ENCODE peak calls at places on chromosomes 7 and 10, in seven cellular contexts. C, U, E, G, Z, P and F are unnamed samples.

GRCh38 chr7:80412842-80413241 is 99.0 kb downstream of the GNAT3 start:
- DNase-seq in E (no peak), U (no peak), G (no peak), Z (peak; percentile 40), P (no peak), C (peak; percentile 8), F (no peak)

GRCh38 chr10:124155781-124156401 is 62.5 kb upstream of the CHST15 start:
- DNase-seq in C (peak; percentile 90), E (no peak), Z (peak; percentile 69), U (no peak), G (no peak), P (peak; percentile 82), F (no peak)

GRCh38 chr10:78969719-78970118 is 99.0 kb upstream of the ZMIZ1 start:
- DNase-seq in E (no peak), U (no peak), C (no peak), P (peak; percentile 64), Z (no peak), G (no peak), F (no peak)

GRCh38 chr10:76454539-76455137 is 1023.2 kb downstream of the LRMDA start:
- DNase-seq in Z (no peak), U (no peak), E (no peak), G (peak; percentile 32), C (no peak), P (no peak), F (no peak)

GRCh38 chr10:15546606-15547005 is 173.1 kb downstream of the ITGA8 start:
- DNase-seq in U (no peak), C (no peak), E (no peak), Z (no peak), G (no peak), P (no peak), F (no peak)

GRCh38 chr7:8155836-8156235 is 106.1 kb downstream of the ICA1 start:
- DNase-seq in P (no peak), U (no peak), C (no peak), Z (no peak), E (no peak), G (no peak), F (no peak)

GRCh38 chr10:24446739-24447138 is 237.8 kb downstream of the KIAA1217 start:
- DNase-seq in C (peak; percentile 83), G (no peak), U (no peak), Z (peak; percentile 98), P (no peak), E (no peak), F (no peak)

GRCh38 chr7:111560773-111561658 is 1.3 kb downstream of the IMMP2L start:
- DNase-seq in Z (peak; percentile 19), P (no peak), E (no peak), G (no peak), C (peak; percentile 68), U (no peak), F (no peak)

GRCh38 chr7:106768324-106768751 is 96.7 kb upstream of the PIK3CG start:
- DNase-seq in Z (peak; percentile 32), E (no peak), P (no peak), U (no peak), C (no peak), G (no peak), F (no peak)

GRCh38 chr10:87093461-87094372 is 926 bp downstream of the GLUD1 start:
- DNase-seq in G (peak; percentile 70), U (peak; percentile 80), P (peak; percentile 89), C (peak; percentile 40), Z (peak; percentile 18), E (peak; percentile 69), F (peak; percentile 52)

GRCh38 chr7:69691734-69692133 is 93.5 kb downstream of the AUTS2 start:
- DNase-seq in G (no peak), E (no peak), P (no peak), Z (no peak), C (no peak), U (no peak), F (no peak)

GRCh38 chr7:134826105-134826504 is 46.7 kb downstream of the CALD1 start:
- DNase-seq in G (no peak), U (no peak), E (no peak), P (no peak), C (peak; percentile 93), Z (peak; percentile 97), F (no peak)

GRCh38 chr10:2921956-2922680 is 145.2 kb upstream of the PFKP start:
- DNase-seq in U (no peak), C (no peak), Z (no peak), E (no peak), P (no peak), G (no peak), F (no peak)

GRCh38 chr10:48478980-48479811 is 125.7 kb downstream of the ARHGAP22 start:
- DNase-seq in P (peak; percentile 65), Z (no peak), U (no peak), G (no peak), E (no peak), C (no peak), F (no peak)

GRCh38 chr7:155377837-155378579 is 79.9 kb upstream of the EN2 start:
- DNase-seq in U (no peak), C (peak; percentile 44), P (peak; percentile 74), G (no peak), E (no peak), Z (peak; percentile 12), F (no peak)

GRCh38 chr10:43254199-43254730 is 12.6 kb downstream of the RASGEF1A start:
- DNase-seq in P (peak; percentile 73), U (peak; percentile 46), E (no peak), Z (no peak), C (no peak), G (no peak), F (no peak)

GRCh38 chr10:124035928-124036558 is 57.4 kb downstream of the CHST15 start:
- DNase-seq in U (peak; percentile 88), P (peak; percentile 89), E (no peak), C (no peak), G (peak; percentile 45), Z (no peak), F (no peak)

GRCh38 chr7:148079681-148080080 is 510.9 kb upstream of the C7orf33 start:
- DNase-seq in P (no peak), Z (no peak), G (no peak), C (no peak), E (no peak), U (no peak), F (no peak)

GRCh38 chr10:122013311-122013780 is 24.4 kb downstream of the TACC2 start:
- DNase-seq in E (no peak), U (no peak), C (no peak), Z (no peak), G (no peak), P (no peak), F (no peak)

GRCh38 chr10:28623483-28623882 is 53.8 kb upstream of the BAMBI start:
- DNase-seq in C (no peak), U (no peak), E (no peak), P (no peak), G (no peak), Z (no peak), F (no peak)

GRCh38 chr10:28624351-28624750 is 53.0 kb upstream of the BAMBI start:
- DNase-seq in C (no peak), Z (no peak), U (no peak), P (no peak), E (no peak), G (no peak), F (no peak)

GRCh38 chr10:28619465-28619864 is 57.9 kb upstream of the BAMBI start:
- DNase-seq in E (no peak), P (no peak), U (no peak), C (no peak), G (no peak), Z (no peak), F (no peak)

GRCh38 chr10:28616514-28616913 is 60.8 kb upstream of the BAMBI start:
- DNase-seq in Z (no peak), U (no peak), E (no peak), C (no peak), P (no peak), G (no peak), F (no peak)

DNA sequence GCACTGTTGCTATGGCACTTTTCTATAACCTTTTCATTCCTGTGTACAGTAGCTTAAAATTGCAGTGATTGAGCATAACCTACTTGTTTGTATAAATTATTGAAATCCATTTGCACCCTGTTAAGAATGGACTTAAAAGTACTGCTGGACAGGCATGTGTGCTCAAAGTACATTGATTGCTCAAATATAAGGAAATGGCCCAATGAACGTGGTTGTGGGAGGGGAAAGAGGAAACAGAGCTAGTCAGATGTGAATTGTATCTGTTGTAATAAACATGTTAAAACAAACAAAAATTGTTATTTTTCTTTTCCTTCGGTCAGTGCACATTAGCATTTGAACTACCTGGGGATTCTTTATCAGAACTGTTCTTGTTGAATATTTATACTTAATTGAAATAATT is 57.1 kb upstream of the BAMBI start:
- DNase-seq in P (no peak), C (no peak), G (no peak), E (no peak), U (no peak), Z (no peak), F (no peak)
- H3K36me3 ChIP-seq in P (peaks cover 17% of the 10 kb centered on the region), C (peaks cover 49% of the 10 kb centered on the region), G (peaks cover 44% of the 10 kb centered on the region), E (peaks cover 47% of the 10 kb centered on the region), U (peaks cover 49% of the 10 kb centered on the region), Z (peaks cover 42% of the 10 kb centered on the region), F (peaks cover 24% of the 10 kb centered on the region)

GRCh38 chr7:138063400-138063799 is 12.9 kb upstream of the AKR1D1 start:
- DNase-seq in P (no peak), C (no peak), G (no peak), E (no peak), Z (no peak), U (no peak), F (no peak)

GRCh38 chr7:138066954-138067394 is 9.3 kb upstream of the AKR1D1 start:
- DNase-seq in Z (no peak), U (no peak), E (no peak), C (no peak), G (no peak), P (no peak), F (no peak)

GRCh38 chr7:138064856-138065357 is 11.4 kb upstream of the AKR1D1 start:
- DNase-seq in C (peak; percentile 62), U (no peak), G (no peak), P (no peak), Z (no peak), E (no peak), F (no peak)

GRCh38 chr7:138067774-138068173 is 8.5 kb upstream of the AKR1D1 start:
- DNase-seq in P (no peak), G (no peak), E (no peak), C (no peak), U (no peak), Z (no peak), F (no peak)

GRCh38 chr7:138065827-138066226 is 10.4 kb upstream of the AKR1D1 start:
- DNase-seq in E (no peak), C (no peak), P (no peak), Z (no peak), G (no peak), U (no peak), F (no peak)
- TF ChIP-seq CTCF in E (no peak), C (no peak), P (no peak), Z (no peak), G (no peak), U (no peak), F (no peak)

DNA sequence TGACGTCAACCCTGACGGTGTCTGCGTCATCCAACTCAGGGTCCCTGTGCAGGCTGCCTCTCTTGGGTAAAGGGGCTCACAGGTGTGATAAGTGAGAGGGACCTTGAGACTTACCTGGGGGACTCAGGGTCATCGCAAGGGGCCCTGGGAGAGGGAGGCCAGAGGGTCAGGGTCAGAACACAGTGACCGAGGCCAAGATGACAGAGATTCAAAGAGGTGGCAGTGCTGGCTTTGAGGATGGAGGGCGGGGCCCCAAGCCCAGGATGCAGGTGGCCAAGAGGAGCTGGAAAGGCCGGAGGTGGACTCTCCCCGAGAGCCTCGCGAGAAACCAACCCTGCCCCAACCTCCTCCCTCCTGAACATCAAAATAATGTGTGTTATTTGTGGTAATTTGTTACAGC is 165.2 kb upstream of the PPP2R2D start:
- DNase-seq in P (no peak), Z (no peak), G (no peak), C (no peak), E (no peak), U (no peak), F (no peak)
- H3K36me3 ChIP-seq in P (no peaks in the 10 kb centered on the region), Z (no peaks in the 10 kb centered on the region), G (no peaks in the 10 kb centered on the region), C (no peaks in the 10 kb centered on the region), E (no peaks in the 10 kb centered on the region), U (no peaks in the 10 kb centered on the region), F (no peaks in the 10 kb centered on the region)

GRCh38 chr7:2146676-2147472 is 85.9 kb downstream of the MAD1L1 start:
- DNase-seq in E (no peak), G (no peak), P (no peak), C (no peak), U (no peak), Z (no peak), F (no peak)
- TF ChIP-seq CTCF in E (peak; percentile 8), G (no peak), P (no peak), C (no peak), U (no peak), Z (no peak), F (no peak)